ENCODE peak calls at places on chromosomes 4 and X, in nine cellular contexts. One of them, this sample, is unnamed.

GRCh38 chrX:15564981-15565579 is 35.7 kb downstream of the ACE2 start:
- DNase-seq in stimulated activated CD4-positive, alpha-beta T cell treated with anti-CD3 and anti-CD28 coated beads, Interleukin-2, amount 100 ng/mL, for 24 hours: peak
- DNase-seq in posterior cingulate gyrus: peak
- DNase-seq in GM19239: peak
- DNase-seq in HT-29: peak
- DNase-seq in NT2/D1: peak
- DNase-seq in MCF 10A: peak
- DNase-seq in CD8-positive, alpha-beta memory T cell: no peak
- DNase-seq in activated CD4-positive, alpha-beta T cell treated with anti-CD3 and anti-CD28 coated beads, Interleukin-2, amount 10 ng/mL, durations not matched to agents 7 days and 5 days: peak
- DNase-seq in this sample: peak

GRCh38 chr4:36402008-36402758 is 120.8 kb downstream of the DTHD1 start:
- DNase-seq in stimulated activated CD4-positive, alpha-beta T cell treated with anti-CD3 and anti-CD28 coated beads, Interleukin-2, amount 100 ng/mL, for 24 hours: peak
- DNase-seq in posterior cingulate gyrus: no peak
- DNase-seq in GM19239: no peak
- DNase-seq in HT-29: no peak
- DNase-seq in NT2/D1: no peak
- DNase-seq in MCF 10A: no peak
- DNase-seq in CD8-positive, alpha-beta memory T cell: no peak
- DNase-seq in activated CD4-positive, alpha-beta T cell treated with anti-CD3 and anti-CD28 coated beads, Interleukin-2, amount 10 ng/mL, durations not matched to agents 7 days and 5 days: no peak
- DNase-seq in this sample: no peak

GRCh38 chr4:32025840-32026459 is 1305.8 kb downstream of the PCDH7 start:
- DNase-seq in stimulated activated CD4-positive, alpha-beta T cell treated with anti-CD3 and anti-CD28 coated beads, Interleukin-2, amount 100 ng/mL, for 24 hours: no peak
- DNase-seq in posterior cingulate gyrus: no peak
- DNase-seq in GM19239: no peak
- DNase-seq in HT-29: peak
- DNase-seq in NT2/D1: no peak
- DNase-seq in MCF 10A: peak
- DNase-seq in CD8-positive, alpha-beta memory T cell: no peak
- DNase-seq in activated CD4-positive, alpha-beta T cell treated with anti-CD3 and anti-CD28 coated beads, Interleukin-2, amount 10 ng/mL, durations not matched to agents 7 days and 5 days: no peak
- DNase-seq in this sample: peak

GRCh38 chrX:102765794-102766193 is 45.3 kb downstream of the GPRASP3 start:
- DNase-seq in stimulated activated CD4-positive, alpha-beta T cell treated with anti-CD3 and anti-CD28 coated beads, Interleukin-2, amount 100 ng/mL, for 24 hours: no peak
- DNase-seq in posterior cingulate gyrus: peak
- DNase-seq in GM19239: no peak
- DNase-seq in HT-29: no peak
- DNase-seq in NT2/D1: no peak
- DNase-seq in MCF 10A: peak
- DNase-seq in CD8-positive, alpha-beta memory T cell: no peak
- DNase-seq in activated CD4-positive, alpha-beta T cell treated with anti-CD3 and anti-CD28 coated beads, Interleukin-2, amount 10 ng/mL, durations not matched to agents 7 days and 5 days: no peak
- DNase-seq in this sample: peak

GRCh38 chr4:111214371-111214770 is 591.5 kb upstream of the PITX2 start:
- DNase-seq in stimulated activated CD4-positive, alpha-beta T cell treated with anti-CD3 and anti-CD28 coated beads, Interleukin-2, amount 100 ng/mL, for 24 hours: no peak
- DNase-seq in posterior cingulate gyrus: no peak
- DNase-seq in GM19239: no peak
- DNase-seq in HT-29: no peak
- DNase-seq in NT2/D1: no peak
- DNase-seq in MCF 10A: no peak
- DNase-seq in CD8-positive, alpha-beta memory T cell: no peak
- DNase-seq in activated CD4-positive, alpha-beta T cell treated with anti-CD3 and anti-CD28 coated beads, Interleukin-2, amount 10 ng/mL, durations not matched to agents 7 days and 5 days: no peak
- DNase-seq in this sample: peak

GRCh38 chr4:137393043-137393442 is 139.3 kb downstream of the PCDH18 start:
- DNase-seq in stimulated activated CD4-positive, alpha-beta T cell treated with anti-CD3 and anti-CD28 coated beads, Interleukin-2, amount 100 ng/mL, for 24 hours: no peak
- DNase-seq in posterior cingulate gyrus: no peak
- DNase-seq in GM19239: no peak
- DNase-seq in HT-29: no peak
- DNase-seq in NT2/D1: peak
- DNase-seq in MCF 10A: no peak
- DNase-seq in CD8-positive, alpha-beta memory T cell: no peak
- DNase-seq in activated CD4-positive, alpha-beta T cell treated with anti-CD3 and anti-CD28 coated beads, Interleukin-2, amount 10 ng/mL, durations not matched to agents 7 days and 5 days: no peak
- DNase-seq in this sample: peak

GRCh38 chrX:85569691-85570090 is 190.2 kb upstream of the POF1B start:
- DNase-seq in stimulated activated CD4-positive, alpha-beta T cell treated with anti-CD3 and anti-CD28 coated beads, Interleukin-2, amount 100 ng/mL, for 24 hours: no peak
- DNase-seq in posterior cingulate gyrus: no peak
- DNase-seq in GM19239: no peak
- DNase-seq in HT-29: no peak
- DNase-seq in NT2/D1: no peak
- DNase-seq in MCF 10A: no peak
- DNase-seq in CD8-positive, alpha-beta memory T cell: no peak
- DNase-seq in activated CD4-positive, alpha-beta T cell treated with anti-CD3 and anti-CD28 coated beads, Interleukin-2, amount 10 ng/mL, durations not matched to agents 7 days and 5 days: no peak
- DNase-seq in this sample: no peak

GRCh38 chr4:137678796-137679195 is 146.5 kb upstream of the PCDH18 start:
- DNase-seq in stimulated activated CD4-positive, alpha-beta T cell treated with anti-CD3 and anti-CD28 coated beads, Interleukin-2, amount 100 ng/mL, for 24 hours: no peak
- DNase-seq in posterior cingulate gyrus: no peak
- DNase-seq in GM19239: no peak
- DNase-seq in HT-29: no peak
- DNase-seq in NT2/D1: no peak
- DNase-seq in MCF 10A: peak
- DNase-seq in CD8-positive, alpha-beta memory T cell: no peak
- DNase-seq in activated CD4-positive, alpha-beta T cell treated with anti-CD3 and anti-CD28 coated beads, Interleukin-2, amount 10 ng/mL, durations not matched to agents 7 days and 5 days: no peak
- DNase-seq in this sample: peak

GRCh38 chrX:125382148-125382628 is 62.5 kb downstream of the TEX13C start:
- DNase-seq in stimulated activated CD4-positive, alpha-beta T cell treated with anti-CD3 and anti-CD28 coated beads, Interleukin-2, amount 100 ng/mL, for 24 hours: no peak
- DNase-seq in posterior cingulate gyrus: no peak
- DNase-seq in GM19239: no peak
- DNase-seq in HT-29: no peak
- DNase-seq in NT2/D1: no peak
- DNase-seq in MCF 10A: no peak
- DNase-seq in CD8-positive, alpha-beta memory T cell: no peak
- DNase-seq in activated CD4-positive, alpha-beta T cell treated with anti-CD3 and anti-CD28 coated beads, Interleukin-2, amount 10 ng/mL, durations not matched to agents 7 days and 5 days: no peak
- DNase-seq in this sample: no peak

GRCh38 chrX:45172890-45173289 is 27.8 kb downstream of the DIPK2B start:
- DNase-seq in stimulated activated CD4-positive, alpha-beta T cell treated with anti-CD3 and anti-CD28 coated beads, Interleukin-2, amount 100 ng/mL, for 24 hours: no peak
- DNase-seq in posterior cingulate gyrus: no peak
- DNase-seq in GM19239: no peak
- DNase-seq in HT-29: peak
- DNase-seq in NT2/D1: no peak
- DNase-seq in MCF 10A: peak
- DNase-seq in CD8-positive, alpha-beta memory T cell: no peak
- DNase-seq in activated CD4-positive, alpha-beta T cell treated with anti-CD3 and anti-CD28 coated beads, Interleukin-2, amount 10 ng/mL, durations not matched to agents 7 days and 5 days: no peak
- DNase-seq in this sample: no peak

GRCh38 chrX:148290041-148290440 is 210.4 kb upstream of the AFF2 start:
- DNase-seq in stimulated activated CD4-positive, alpha-beta T cell treated with anti-CD3 and anti-CD28 coated beads, Interleukin-2, amount 100 ng/mL, for 24 hours: no peak
- DNase-seq in posterior cingulate gyrus: no peak
- DNase-seq in GM19239: no peak
- DNase-seq in HT-29: no peak
- DNase-seq in NT2/D1: peak
- DNase-seq in MCF 10A: no peak
- DNase-seq in CD8-positive, alpha-beta memory T cell: no peak
- DNase-seq in activated CD4-positive, alpha-beta T cell treated with anti-CD3 and anti-CD28 coated beads, Interleukin-2, amount 10 ng/mL, durations not matched to agents 7 days and 5 days: no peak
- DNase-seq in this sample: no peak

GRCh38 chr4:74931386-74931785 is 1.5 kb upstream of the PARM1 start:
- DNase-seq in stimulated activated CD4-positive, alpha-beta T cell treated with anti-CD3 and anti-CD28 coated beads, Interleukin-2, amount 100 ng/mL, for 24 hours: no peak
- DNase-seq in posterior cingulate gyrus: no peak
- DNase-seq in GM19239: no peak
- DNase-seq in HT-29: no peak
- DNase-seq in NT2/D1: no peak
- DNase-seq in MCF 10A: no peak
- DNase-seq in CD8-positive, alpha-beta memory T cell: no peak
- DNase-seq in activated CD4-positive, alpha-beta T cell treated with anti-CD3 and anti-CD28 coated beads, Interleukin-2, amount 10 ng/mL, durations not matched to agents 7 days and 5 days: no peak
- DNase-seq in this sample: no peak

GRCh38 chrX:149909324-149910177 is 19.8 kb upstream of the HSFX4 start:
- DNase-seq in stimulated activated CD4-positive, alpha-beta T cell treated with anti-CD3 and anti-CD28 coated beads, Interleukin-2, amount 100 ng/mL, for 24 hours: no peak
- DNase-seq in posterior cingulate gyrus: no peak
- DNase-seq in GM19239: no peak
- DNase-seq in HT-29: no peak
- DNase-seq in NT2/D1: no peak
- DNase-seq in MCF 10A: no peak
- DNase-seq in CD8-positive, alpha-beta memory T cell: no peak
- DNase-seq in activated CD4-positive, alpha-beta T cell treated with anti-CD3 and anti-CD28 coated beads, Interleukin-2, amount 10 ng/mL, durations not matched to agents 7 days and 5 days: no peak
- DNase-seq in this sample: no peak

GRCh38 chr4:20805716-20806115 is 105.5 kb downstream of the PACRGL start:
- DNase-seq in stimulated activated CD4-positive, alpha-beta T cell treated with anti-CD3 and anti-CD28 coated beads, Interleukin-2, amount 100 ng/mL, for 24 hours: no peak
- DNase-seq in posterior cingulate gyrus: no peak
- DNase-seq in GM19239: no peak
- DNase-seq in HT-29: no peak
- DNase-seq in NT2/D1: no peak
- DNase-seq in MCF 10A: no peak
- DNase-seq in CD8-positive, alpha-beta memory T cell: no peak
- DNase-seq in activated CD4-positive, alpha-beta T cell treated with anti-CD3 and anti-CD28 coated beads, Interleukin-2, amount 10 ng/mL, durations not matched to agents 7 days and 5 days: no peak
- DNase-seq in this sample: no peak

GRCh38 chrX:71619193-71619592 is 882 bp upstream of the CXCR3 start:
- DNase-seq in stimulated activated CD4-positive, alpha-beta T cell treated with anti-CD3 and anti-CD28 coated beads, Interleukin-2, amount 100 ng/mL, for 24 hours: peak
- DNase-seq in posterior cingulate gyrus: no peak
- DNase-seq in GM19239: no peak
- DNase-seq in HT-29: no peak
- DNase-seq in NT2/D1: no peak
- DNase-seq in MCF 10A: no peak
- DNase-seq in CD8-positive, alpha-beta memory T cell: peak
- DNase-seq in activated CD4-positive, alpha-beta T cell treated with anti-CD3 and anti-CD28 coated beads, Interleukin-2, amount 10 ng/mL, durations not matched to agents 7 days and 5 days: peak
- DNase-seq in this sample: no peak

GRCh38 chr4:150972592-150972991 is 42.5 kb downstream of the LRBA start:
- DNase-seq in stimulated activated CD4-positive, alpha-beta T cell treated with anti-CD3 and anti-CD28 coated beads, Interleukin-2, amount 100 ng/mL, for 24 hours: no peak
- DNase-seq in posterior cingulate gyrus: no peak
- DNase-seq in GM19239: no peak
- DNase-seq in HT-29: no peak
- DNase-seq in NT2/D1: no peak
- DNase-seq in MCF 10A: no peak
- DNase-seq in CD8-positive, alpha-beta memory T cell: no peak
- DNase-seq in activated CD4-positive, alpha-beta T cell treated with anti-CD3 and anti-CD28 coated beads, Interleukin-2, amount 10 ng/mL, durations not matched to agents 7 days and 5 days: no peak
- DNase-seq in this sample: peak

GRCh38 chr4:132910226-132910748 is 238.8 kb upstream of the PCDH10 start:
- DNase-seq in stimulated activated CD4-positive, alpha-beta T cell treated with anti-CD3 and anti-CD28 coated beads, Interleukin-2, amount 100 ng/mL, for 24 hours: no peak
- DNase-seq in posterior cingulate gyrus: no peak
- DNase-seq in GM19239: no peak
- DNase-seq in HT-29: no peak
- DNase-seq in NT2/D1: no peak
- DNase-seq in MCF 10A: no peak
- DNase-seq in CD8-positive, alpha-beta memory T cell: no peak
- DNase-seq in activated CD4-positive, alpha-beta T cell treated with anti-CD3 and anti-CD28 coated beads, Interleukin-2, amount 10 ng/mL, durations not matched to agents 7 days and 5 days: no peak
- DNase-seq in this sample: no peak

GRCh38 chr4:100838286-100838685 is 320.5 kb upstream of the EMCN start:
- DNase-seq in stimulated activated CD4-positive, alpha-beta T cell treated with anti-CD3 and anti-CD28 coated beads, Interleukin-2, amount 100 ng/mL, for 24 hours: no peak
- DNase-seq in posterior cingulate gyrus: no peak
- DNase-seq in GM19239: no peak
- DNase-seq in HT-29: no peak
- DNase-seq in NT2/D1: no peak
- DNase-seq in MCF 10A: no peak
- DNase-seq in CD8-positive, alpha-beta memory T cell: no peak
- DNase-seq in activated CD4-positive, alpha-beta T cell treated with anti-CD3 and anti-CD28 coated beads, Interleukin-2, amount 10 ng/mL, durations not matched to agents 7 days and 5 days: no peak
- DNase-seq in this sample: no peak

GRCh38 chr4:85512446-85513205 is 37.7 kb downstream of the ARHGAP24 start:
- DNase-seq in stimulated activated CD4-positive, alpha-beta T cell treated with anti-CD3 and anti-CD28 coated beads, Interleukin-2, amount 100 ng/mL, for 24 hours: no peak
- DNase-seq in posterior cingulate gyrus: no peak
- DNase-seq in GM19239: no peak
- DNase-seq in HT-29: no peak
- DNase-seq in NT2/D1: no peak
- DNase-seq in MCF 10A: no peak
- DNase-seq in CD8-positive, alpha-beta memory T cell: no peak
- DNase-seq in activated CD4-positive, alpha-beta T cell treated with anti-CD3 and anti-CD28 coated beads, Interleukin-2, amount 10 ng/mL, durations not matched to agents 7 days and 5 days: no peak
- DNase-seq in this sample: peak

GRCh38 chr4:95362906-95363578 is 185.7 kb downstream of the UNC5C start:
- DNase-seq in stimulated activated CD4-positive, alpha-beta T cell treated with anti-CD3 and anti-CD28 coated beads, Interleukin-2, amount 100 ng/mL, for 24 hours: no peak
- DNase-seq in posterior cingulate gyrus: no peak
- DNase-seq in GM19239: no peak
- DNase-seq in HT-29: peak
- DNase-seq in NT2/D1: peak
- DNase-seq in MCF 10A: peak
- DNase-seq in CD8-positive, alpha-beta memory T cell: no peak
- DNase-seq in activated CD4-positive, alpha-beta T cell treated with anti-CD3 and anti-CD28 coated beads, Interleukin-2, amount 10 ng/mL, durations not matched to agents 7 days and 5 days: no peak
- DNase-seq in this sample: peak

GRCh38 chr4:20679946-20680345 is 20.3 kb upstream of the PACRGL start:
- DNase-seq in stimulated activated CD4-positive, alpha-beta T cell treated with anti-CD3 and anti-CD28 coated beads, Interleukin-2, amount 100 ng/mL, for 24 hours: no peak
- DNase-seq in posterior cingulate gyrus: no peak
- DNase-seq in GM19239: no peak
- DNase-seq in HT-29: no peak
- DNase-seq in NT2/D1: no peak
- DNase-seq in MCF 10A: no peak
- DNase-seq in CD8-positive, alpha-beta memory T cell: no peak
- DNase-seq in activated CD4-positive, alpha-beta T cell treated with anti-CD3 and anti-CD28 coated beads, Interleukin-2, amount 10 ng/mL, durations not matched to agents 7 days and 5 days: no peak
- DNase-seq in this sample: no peak

GRCh38 chr4:8362483-8362882 is 78.0 kb downstream of the ACOX3 start:
- DNase-seq in stimulated activated CD4-positive, alpha-beta T cell treated with anti-CD3 and anti-CD28 coated beads, Interleukin-2, amount 100 ng/mL, for 24 hours: no peak
- DNase-seq in posterior cingulate gyrus: no peak
- DNase-seq in GM19239: no peak
- DNase-seq in HT-29: no peak
- DNase-seq in NT2/D1: no peak
- DNase-seq in MCF 10A: peak
- DNase-seq in CD8-positive, alpha-beta memory T cell: no peak
- DNase-seq in activated CD4-positive, alpha-beta T cell treated with anti-CD3 and anti-CD28 coated beads, Interleukin-2, amount 10 ng/mL, durations not matched to agents 7 days and 5 days: no peak
- DNase-seq in this sample: no peak